ENCODE peak calls at places on chromosome 13, in seven cellular contexts. L is ovary, G is sigmoid colon, F is breast epithelium, W is body of pancreas, T is heart left ventricle, H is GM12892. A is an unnamed sample.

GRCh38 chr13:28719656-28720055 is 886 bp upstream of the SLC46A3 start:
- DNase-seq in L (no peak), G (no peak), F (no peak), W (no peak), T (no peak), H (no peak), A (no peak)

GRCh38 chr13:70523622-70524021 is 415.4 kb upstream of the KLHL1 start:
- DNase-seq in L (no peak), G (no peak), F (no peak), W (no peak), T (no peak), H (no peak), A (no peak)

GRCh38 chr13:48210178-48210577 is 22.8 kb upstream of the ITM2B start:
- DNase-seq in L (no peak), G (no peak), F (no peak), W (no peak), T (no peak), H (no peak), A (no peak)

GRCh38 chr13:28329395-28330158 is 165.4 kb downstream of the FLT1 start:
- DNase-seq in L (peak; percentile 11), G (no peak), F (no peak), W (no peak), T (peak; percentile 45), H (no peak), A (no peak)

GRCh38 chr13:49877629-49878218 is 58.4 kb downstream of the SPRYD7 start:
- DNase-seq in L (no peak), G (no peak), F (no peak), W (no peak), T (no peak), H (no peak), A (peak; percentile 22)

GRCh38 chr13:97600438-97601080 is 166.6 kb downstream of the RAP2A start:
- DNase-seq in L (no peak), G (no peak), F (no peak), W (no peak), T (no peak), H (no peak), A (peak; percentile 27)

GRCh38 chr13:42001580-42001979 is 40.7 kb upstream of the VWA8 start:
- DNase-seq in L (peak; percentile 36), G (no peak), F (no peak), W (no peak), T (no peak), H (no peak), A (no peak)

GRCh38 chr13:68190826-68191225 is 960.7 kb upstream of the PCDH9 start:
- DNase-seq in L (no peak), G (no peak), F (no peak), W (no peak), T (no peak), H (no peak), A (peak; percentile 47)

GRCh38 chr13:49062297-49062896 is 86.7 kb downstream of the FNDC3A start:
- DNase-seq in L (no peak), G (no peak), F (no peak), W (no peak), T (no peak), H (no peak), A (peak; percentile 72)

GRCh38 chr13:90696656-90697055 is 650.8 kb upstream of the MIR17HG start:
- DNase-seq in L (no peak), G (no peak), F (no peak), W (no peak), T (no peak), H (no peak), A (no peak)

GRCh38 chr13:78426183-78426582 is 177.2 kb downstream of the POU4F1 start:
- DNase-seq in L (no peak), G (no peak), F (no peak), W (no peak), T (no peak), H (no peak), A (no peak)

GRCh38 chr13:70841240-70842061 is 733.2 kb upstream of the KLHL1 start:
- DNase-seq in L (no peak), G (no peak), F (no peak), W (no peak), T (no peak), H (no peak), A (no peak)

GRCh38 chr13:73040968-73041580 is 17.7 kb upstream of the KLF5 start:
- DNase-seq in L (no peak), G (no peak), F (no peak), W (no peak), T (no peak), H (no peak), A (peak; percentile 61)

GRCh38 chr13:79287994-79288795 is 117.9 kb downstream of the RBM26 start:
- DNase-seq in L (no peak), G (no peak), F (no peak), W (no peak), T (no peak), H (no peak), A (no peak)

GRCh38 chr13:93727301-93728141 is 500.9 kb downstream of the GPC6 start:
- DNase-seq in L (no peak), G (no peak), F (no peak), W (no peak), T (no peak), H (no peak), A (no peak)

GRCh38 chr13:100399455-100399854 is 189.1 kb downstream of the GGACT start:
- DNase-seq in L (no peak), G (no peak), F (no peak), W (no peak), T (no peak), H (no peak), A (no peak)

GRCh38 chr13:96029002-96029401 is 24.2 kb downstream of the UGGT2 start:
- DNase-seq in L (no peak), G (no peak), F (no peak), W (no peak), T (no peak), H (no peak), A (no peak)

GRCh38 chr13:102879793-102880499 is 34.1 kb downstream of the ERCC5 start:
- DNase-seq in L (no peak), G (no peak), F (no peak), W (no peak), T (peak; percentile 35), H (no peak), A (no peak)

GRCh38 chr13:39809466-39809865 is 154.0 kb downstream of the COG6 start:
- DNase-seq in L (no peak), G (no peak), F (no peak), W (no peak), T (no peak), H (no peak), A (no peak)

GRCh38 chr13:28805193-28805819 is 14.8 kb upstream of the MTUS2 start:
- DNase-seq in L (no peak), G (no peak), F (no peak), W (no peak), T (peak; percentile 45), H (no peak), A (peak; percentile 54)

GRCh38 chr13:94968757-94969086 is 256.4 kb upstream of the SOX21 start:
- DNase-seq in L (no peak), G (no peak), F (no peak), W (no peak), T (no peak), H (no peak), A (no peak)

GRCh38 chr13:94972262-94972661 is 259.9 kb upstream of the SOX21 start:
- DNase-seq in L (no peak), G (no peak), F (no peak), W (no peak), T (no peak), H (no peak), A (no peak)

GRCh38 chr13:94968040-94968756 is 255.9 kb upstream of the SOX21 start:
- DNase-seq in L (no peak), G (no peak), F (no peak), W (no peak), T (no peak), H (peak; percentile 8), A (no peak)

GRCh38 chr13:94966380-94966779 is 254.0 kb upstream of the SOX21 start:
- DNase-seq in L (no peak), G (no peak), F (no peak), W (no peak), T (no peak), H (no peak), A (no peak)

DNA sequence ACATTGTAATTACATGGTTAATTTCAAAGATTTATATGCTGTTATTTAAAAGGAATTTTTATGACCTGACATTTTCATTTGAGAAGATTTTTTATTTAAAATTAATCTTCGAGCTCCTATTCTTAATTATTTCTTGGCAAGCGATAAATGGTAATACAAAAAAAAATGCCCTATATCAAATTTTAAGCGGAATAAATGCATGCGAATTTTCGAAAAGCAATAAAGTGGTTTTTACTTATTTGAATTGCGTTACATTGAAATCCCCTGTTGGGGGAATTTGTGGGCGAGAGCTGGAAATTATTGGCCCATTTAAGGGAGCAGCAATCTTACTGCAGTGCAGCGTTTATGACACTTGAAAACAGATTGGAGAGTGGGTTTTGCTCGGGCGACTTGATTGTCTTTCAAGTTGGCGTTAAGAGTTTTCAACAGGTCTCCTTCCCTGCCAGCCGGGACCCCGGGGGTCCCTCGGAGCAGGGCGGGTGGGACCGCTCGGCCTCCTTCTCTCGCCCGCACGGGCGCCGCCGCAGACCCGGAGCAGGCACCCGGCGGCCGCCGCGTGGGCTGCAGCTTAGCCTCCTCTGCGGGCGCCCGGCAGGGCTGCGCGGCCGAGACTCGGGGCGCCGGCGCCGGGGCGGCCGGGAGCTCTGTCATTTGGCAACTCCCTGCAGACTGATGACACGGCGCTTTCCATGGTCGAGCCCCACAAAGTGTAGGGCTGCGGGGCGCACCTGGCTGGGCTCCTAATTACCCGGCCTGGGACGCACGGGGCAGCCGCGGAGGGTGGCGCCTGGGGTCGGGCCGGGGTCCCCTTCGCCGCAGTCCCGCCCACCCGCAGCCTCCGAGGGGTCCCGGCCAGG is 255.1 kb upstream of the SOX21 start:
- DNase-seq in L (no peak), G (no peak), F (no peak), W (peak; percentile 12), T (no peak), H (peak; percentile 23), A (peak; percentile 43)
- TF ChIP-seq POLR2A in L (no peak), G (no peak), F (no peak), W (no peak), T (no peak), H (no peak), A (no peak)

GRCh38 chr13:113178070-113178895 is 19.8 kb downstream of the PROZ start:
- DNase-seq in L (no peak), G (no peak), F (no peak), W (no peak), T (no peak), H (no peak), A (no peak)
- TF ChIP-seq POLR2A in L (no peak), G (no peak), F (no peak), W (no peak), T (no peak), H (no peak), A (no peak)

DNA sequence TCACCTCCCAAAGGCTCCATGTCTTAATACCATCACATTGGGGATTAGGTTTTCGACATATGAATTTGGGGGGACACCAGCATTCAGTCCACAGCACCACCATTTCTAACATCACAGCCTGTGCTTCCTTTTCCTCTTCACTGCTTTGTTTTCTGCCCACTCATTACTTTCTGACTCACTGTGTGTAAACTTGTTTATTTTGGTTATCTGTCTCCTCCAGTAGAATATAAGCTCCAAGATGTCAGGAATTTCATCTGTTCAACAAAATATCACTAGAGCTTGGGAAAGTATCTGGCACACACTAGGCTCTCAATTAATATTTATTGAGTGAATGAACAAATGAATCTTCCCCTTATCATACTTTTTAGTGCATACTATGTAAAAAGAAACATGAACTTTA is 152.0 kb downstream of the NUFIP1 start:
- DNase-seq in L (no peak), G (no peak), F (no peak), W (no peak), T (no peak), H (no peak), A (no peak)
- TF ChIP-seq POLR2A in L (no peak), G (no peak), F (no peak), W (no peak), T (no peak), H (no peak), A (no peak)

GRCh38 chr13:26557393-26558073 is at the start of gene WASF3:
- DNase-seq in L (peak; percentile 94), G (peak; percentile 97), F (peak; percentile 92), W (peak; percentile 96), T (peak; percentile 96), H (peak; percentile 51), A (peak; percentile 88)
- TF ChIP-seq POLR2A in L (no peak), G (no peak), F (no peak), W (peak; percentile 11), T (no peak), H (no peak), A (no peak)